ENCODE peak calls at places on chromosomes 12 and 14, in six cellular contexts. U is body of pancreas, W is heart left ventricle, G is IMR-90, I is A549, N is uterus. F is an unnamed sample.

GRCh38 chr14:50804181-50804721 is 26.7 kb downstream of the NIN start:
- DNase-seq in U (no peak), W (no peak), G (peak; percentile 76), I (no peak), N (no peak), F (no peak)

GRCh38 chr12:121949643-121950397 is 31.4 kb downstream of the CFAP251 start:
- DNase-seq in U (no peak), W (no peak), G (peak; percentile 98), I (no peak), N (no peak), F (no peak)

GRCh38 chr14:101442451-101442850 is 118.8 kb upstream of the DIO3 start:
- DNase-seq in U (no peak), W (no peak), G (no peak), I (no peak), N (no peak), F (no peak)

GRCh38 chr14:34180428-34180827 is 229.6 kb upstream of the EGLN3 start:
- DNase-seq in U (no peak), W (no peak), G (no peak), I (no peak), N (no peak), F (no peak)

GRCh38 chr14:76834296-76834695 is 8.1 kb downstream of the LRRC74A start:
- DNase-seq in U (peak; percentile 79), W (no peak), G (no peak), I (no peak), N (no peak), F (no peak)

GRCh38 chr12:45273717-45274271 is 57.9 kb downstream of the ANO6 start:
- DNase-seq in U (peak; percentile 19), W (no peak), G (peak; percentile 98), I (peak; percentile 78), N (peak; percentile 29), F (peak; percentile 13)

GRCh38 chr12:20463920-20464524 is 95.7 kb downstream of the PDE3A start:
- DNase-seq in U (no peak), W (no peak), G (peak; percentile 16), I (peak; percentile 18), N (no peak), F (peak; percentile 5)

GRCh38 chr12:14850929-14851663 is 7.8 kb upstream of the ART4 start:
- DNase-seq in U (no peak), W (no peak), G (no peak), I (no peak), N (no peak), F (no peak)

GRCh38 chr12:113825705-113826104 is 140.4 kb downstream of the RBM19 start:
- DNase-seq in U (no peak), W (no peak), G (no peak), I (no peak), N (no peak), F (no peak)

GRCh38 chr14:60125918-60126317 is 34.2 kb downstream of the PCNX4 start:
- DNase-seq in U (no peak), W (no peak), G (peak; percentile 32), I (no peak), N (no peak), F (no peak)

GRCh38 chr14:101466456-101467180 is 94.7 kb upstream of the DIO3 start:
- DNase-seq in U (no peak), W (no peak), G (no peak), I (no peak), N (no peak), F (no peak)

GRCh38 chr12:89651192-89651591 is 57.4 kb downstream of the ATP2B1 start:
- DNase-seq in U (no peak), W (no peak), G (no peak), I (no peak), N (no peak), F (no peak)

GRCh38 chr12:39062266-39062996 is 157.0 kb upstream of the CPNE8 start:
- DNase-seq in U (no peak), W (no peak), G (no peak), I (no peak), N (no peak), F (no peak)

GRCh38 chr14:61455351-61455750 is 134.0 kb downstream of the PRKCH start:
- DNase-seq in U (no peak), W (no peak), G (no peak), I (no peak), N (no peak), F (peak; percentile 2)

GRCh38 chr14:105168496-105168978 is at the start of gene JAG2:
- DNase-seq in U (peak; percentile 67), W (peak; percentile 79), G (no peak), I (peak; percentile 69), N (no peak), F (peak; percentile 41)

GRCh38 chr12:94123127-94123526 is 25.2 kb upstream of the PLXNC1 start:
- DNase-seq in U (no peak), W (no peak), G (no peak), I (no peak), N (no peak), F (no peak)

GRCh38 chr12:100753837-100754236 is 40.7 kb upstream of the ANO4 start:
- DNase-seq in U (no peak), W (no peak), G (peak; percentile 11), I (no peak), N (no peak), F (no peak)

GRCh38 chr12:27163048-27163715 is 80.8 kb upstream of the C12orf71 start:
- DNase-seq in U (no peak), W (no peak), G (peak; percentile 69), I (no peak), N (no peak), F (no peak)

GRCh38 chr12:95859344-95859816 is 628 bp downstream of the SNRPF start:
- DNase-seq in U (no peak), W (no peak), G (peak; percentile 31), I (peak; percentile 50), N (no peak), F (peak; percentile 65)

GRCh38 chr12:91109148-91109564 is 2.1 kb downstream of the LUM start:
- DNase-seq in U (peak; percentile 66), W (peak; percentile 72), G (peak; percentile 80), I (no peak), N (peak; percentile 81), F (peak; percentile 63)

GRCh38 chr14:103522649-103523582 is at the start of gene CKB:
- DNase-seq in U (peak; percentile 62), W (peak; percentile 75), G (peak; percentile 45), I (peak; percentile 83), N (peak; percentile 71), F (peak; percentile 61)
- TF ChIP-seq POLR2A in U (no peak), W (peak; percentile 46), G (peak; percentile 88), I (peak; percentile 70), N (peak; percentile 79), F (peak; percentile 10)

GRCh38 chr12:70513441-70513840 is 123.8 kb downstream of the PTPRB start:
- DNase-seq in U (no peak), W (no peak), G (no peak), I (no peak), N (no peak), F (no peak)

GRCh38 chr12:70508178-70508577 is 129.1 kb downstream of the PTPRB start:
- DNase-seq in U (no peak), W (no peak), G (no peak), I (no peak), N (no peak), F (no peak)

GRCh38 chr12:70507442-70507841 is 129.8 kb downstream of the PTPRB start:
- DNase-seq in U (no peak), W (no peak), G (no peak), I (no peak), N (no peak), F (no peak)
- TF ChIP-seq POLR2A in U (no peak), W (no peak), G (no peak), I (no peak), N (no peak), F (no peak)

GRCh38 chr12:110531741-110532333 is 29.7 kb downstream of the RAD9B start:
- DNase-seq in U (no peak), W (no peak), G (peak; percentile 53), I (no peak), N (no peak), F (no peak)
- TF ChIP-seq POLR2A in U (no peak), W (no peak), G (no peak), I (no peak), N (no peak), F (no peak)

DNA sequence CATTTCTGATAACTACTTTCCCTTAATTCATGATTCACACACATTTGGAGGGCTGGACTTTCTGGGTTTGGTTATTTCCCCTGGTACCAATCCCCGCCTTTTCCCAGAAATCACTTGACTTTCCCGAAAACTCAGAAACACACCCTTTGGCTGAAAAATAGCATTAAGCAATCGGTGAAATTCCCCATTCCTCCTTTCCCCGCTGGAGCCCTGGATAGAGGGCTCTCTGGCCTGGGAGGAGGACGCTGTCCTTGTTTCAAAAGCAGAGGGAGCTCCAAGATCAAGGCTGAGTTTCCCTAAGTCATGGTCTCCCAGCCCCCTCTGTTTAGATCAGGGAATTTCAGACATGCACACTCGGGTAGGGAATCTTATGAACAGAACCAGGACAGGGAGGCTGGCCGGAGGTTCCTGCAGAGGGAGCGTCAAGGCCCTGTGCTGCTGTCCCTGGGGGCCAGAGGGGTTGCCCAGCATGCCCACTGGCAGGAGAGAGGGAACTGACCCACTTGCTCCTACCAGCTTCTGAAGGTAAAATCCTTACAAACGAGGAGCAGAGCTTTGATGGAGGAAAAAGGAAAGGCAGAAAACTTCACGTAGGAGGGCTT is at the start of gene C1S:
- DNase-seq in U (peak; percentile 79), W (peak; percentile 69), G (peak; percentile 99), I (peak; percentile 93), N (peak; percentile 91), F (no peak)
- TF ChIP-seq POLR2A in U (peak; percentile 65), W (no peak), G (peak; percentile 70), I (peak; percentile 30), N (peak; percentile 70), F (no peak)

DNA sequence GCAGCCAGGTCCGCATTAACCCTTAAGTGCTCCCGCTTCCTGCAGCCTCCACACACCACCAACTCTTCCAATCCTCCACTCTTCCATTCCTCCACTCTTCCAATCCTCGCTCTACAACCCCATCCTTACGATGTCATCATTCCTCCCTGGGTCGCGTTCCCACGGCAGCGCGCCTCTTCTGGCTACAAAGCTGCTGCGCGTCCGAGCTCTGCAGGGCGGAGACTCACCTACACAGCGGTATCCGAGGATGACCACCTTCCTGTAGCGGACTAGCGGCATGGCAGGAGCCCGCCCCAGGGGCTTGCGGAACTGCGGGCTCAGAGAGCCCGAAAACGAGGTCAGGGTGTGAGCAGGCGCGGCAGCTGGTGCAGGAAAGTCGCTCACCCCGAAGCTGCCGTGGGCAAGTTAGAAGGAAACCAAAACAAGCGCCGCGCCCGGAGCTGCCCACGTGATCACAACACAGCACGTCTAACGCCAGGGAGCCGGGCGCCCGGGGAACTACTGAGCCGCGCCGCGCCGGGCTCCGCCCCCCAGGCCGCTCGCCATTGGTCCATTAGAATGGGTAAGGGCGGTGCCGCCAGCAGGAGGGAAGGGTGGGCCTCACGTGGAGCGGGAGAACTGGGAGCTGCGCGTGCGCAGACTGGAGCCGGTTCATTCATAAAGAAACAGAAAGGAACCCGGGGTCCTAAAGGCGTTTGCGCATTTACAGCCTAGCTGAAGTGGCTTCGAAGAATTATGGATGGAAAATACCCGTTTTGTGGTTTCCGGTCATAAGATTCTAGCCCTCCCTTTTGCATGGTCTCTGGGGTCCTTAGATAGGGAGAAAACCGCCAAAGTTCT is at the start of gene RHEBL1:
- DNase-seq in U (peak; percentile 99), W (peak; percentile 98), G (peak; percentile 92), I (peak; percentile 97), N (peak; percentile 98), F (peak; percentile 99)
- TF ChIP-seq POLR2A in U (peak; percentile 61), W (no peak), G (no peak), I (no peak), N (peak; percentile 34), F (peak; percentile 70)

GRCh38 chr12:66314278-66314677 is 12.0 kb downstream of the HELB start:
- DNase-seq in U (no peak), W (no peak), G (no peak), I (no peak), N (no peak), F (no peak)
- TF ChIP-seq POLR2A in U (no peak), W (no peak), G (no peak), I (no peak), N (no peak), F (no peak)